ENCODE peak calls at places on chromosomes 3 and 15, in five cellular contexts. C is heart left ventricle, T is cardiac muscle cell, E is ovary, V is thyroid gland. W is an unnamed sample. For H3K9me3 and H3K4me1, the result is how much of the 10 kb centered on the place peaks cover.

GRCh38 chr3:37811625-37812356 is 49.9 kb upstream of the CTDSPL start:
- DNase-seq in C (peak), T (no peak), V (no peak), E (no peak), W (peak)

GRCh38 chr3:179146911-179147570 is 1.1 kb upstream of the PIK3CA start:
- DNase-seq in V (no peak), T (peak), E (peak), C (no peak), W (no peak)

GRCh38 chr3:46709721-46710120 is 7.9 kb downstream of the PRSS50 start:
- DNase-seq in T (no peak), E (peak), C (no peak), V (no peak), W (peak)

GRCh38 chr3:13142552-13143380 is 69.5 kb upstream of the IQSEC1 start:
- DNase-seq in E (no peak), C (no peak), T (no peak), V (no peak), W (no peak)

GRCh38 chr3:43707998-43708397 is 17.3 kb downstream of the ABHD5 start:
- DNase-seq in T (peak), E (no peak), C (no peak), V (no peak), W (no peak)

GRCh38 chr3:150913174-150913922 is 8.1 kb upstream of the MINDY4B start:
- DNase-seq in T (peak), V (no peak), C (peak), E (no peak), W (no peak)

GRCh38 chr3:107412376-107412775 is 35.1 kb downstream of the CCDC54 start:
- DNase-seq in E (no peak), C (no peak), V (no peak), T (peak), W (no peak)

GRCh38 chr3:122295286-122295685 is 29.8 kb upstream of the CSTA start:
- DNase-seq in E (no peak), T (no peak), C (no peak), V (no peak), W (no peak)

GRCh38 chr3:39361252-39361927 is 21.8 kb upstream of the SLC25A38 start:
- DNase-seq in C (no peak), E (no peak), V (no peak), T (no peak), W (no peak)

GRCh38 chr3:180679178-180680096 is at the start of gene CCDC39:
- DNase-seq in C (peak), T (peak), E (peak), V (peak), W (peak)

GRCh38 chr3:194069421-194070219 is 66.3 kb upstream of the HES1 start:
- DNase-seq in C (no peak), E (no peak), V (no peak), T (peak), W (no peak)

GRCh38 chr3:158713094-158713499 is 19.2 kb downstream of the RARRES1 start:
- DNase-seq in E (no peak), C (peak), T (peak), V (no peak), W (peak)

GRCh38 chr3:52891615-52892081 is 5.7 kb downstream of the STIMATE start:
- DNase-seq in V (no peak), C (no peak), E (no peak), T (peak), W (peak)

GRCh38 chr15:57708047-57708446 is 1.5 kb downstream of the POLR2M start:
- DNase-seq in E (no peak), T (no peak), V (no peak), C (no peak), W (no peak)

GRCh38 chr3:74309716-74310115 is 304.7 kb downstream of the CNTN3 start:
- DNase-seq in V (no peak), E (no peak), T (no peak), C (no peak), W (no peak)
- H3K9me3 ChIP-seq in V (under half), E (under half), T (under half), C (under half), W (under half)

GRCh38 chr15:68725736-68726135 is 95.0 kb downstream of the ANP32A start:
- DNase-seq in T (peak), V (peak), C (peak), E (peak), W (peak)

GRCh38 chr15:68719676-68720075 is 101.0 kb downstream of the ANP32A start:
- DNase-seq in C (no peak), E (no peak), T (no peak), V (no peak), W (no peak)

GRCh38 chr15:68718468-68718867 is 102.2 kb downstream of the ANP32A start:
- DNase-seq in V (no peak), C (no peak), E (no peak), T (no peak), W (no peak)

GRCh38 chr15:68719051-68719450 is 101.6 kb downstream of the ANP32A start:
- DNase-seq in V (no peak), T (no peak), C (no peak), E (no peak), W (no peak)

GRCh38 chr15:68721886-68722285 is 98.8 kb downstream of the ANP32A start:
- DNase-seq in C (no peak), E (no peak), V (no peak), T (no peak), W (no peak)
- H3K27ac ChIP-seq in C (no peak), E (no peak), V (no peak), T (no peak), W (no peak)

GRCh38 chr3:187183903-187184302 is 13.4 kb upstream of the RTP1 start:
- DNase-seq in E (no peak), T (peak), C (no peak), V (no peak), W (no peak)

GRCh38 chr3:187185759-187186158 is 11.5 kb upstream of the RTP1 start:
- DNase-seq in E (no peak), C (no peak), T (no peak), V (no peak), W (no peak)

GRCh38 chr3:187188931-187189330 is 8.4 kb upstream of the RTP1 start:
- DNase-seq in C (no peak), V (no peak), T (no peak), E (no peak), W (no peak)

GRCh38 chr3:187186801-187187421 is 10.4 kb upstream of the RTP1 start:
- DNase-seq in V (peak), C (peak), E (no peak), T (peak), W (peak)

GRCh38 chr3:187186375-187186774 is 10.9 kb upstream of the RTP1 start:
- DNase-seq in V (no peak), T (no peak), E (no peak), C (no peak), W (no peak)
- H3K4me1 ChIP-seq in V (under half), T (under half), E (under half), C (under half), W (under half)

GRCh38 chr15:25226360-25226759 is 212.5 kb downstream of the UBE3A start:
- DNase-seq in C (peak), E (no peak), V (peak), T (no peak), W (peak)
- H3K9me3 ChIP-seq in C (under half), E (under half), V (under half), T (under half), W (under half)

W was measured in right cardiac atrium.